ENCODE peak calls at places on chromosomes 12 and 14, in five cellular contexts. A is cardiac muscle cell, F is suprapubic skin, G is kidney epithelial cell, K is heart left ventricle. Y is an unnamed sample.

GRCh38 chr14:46108228-46108627 is 543.4 kb downstream of the RPL10L start:
- DNase-seq in A (no peak), F (no peak), G (no peak), K (no peak), Y (no peak)

GRCh38 chr14:50961606-50962259 is 17.4 kb upstream of the PYGL start:
- DNase-seq in A (no peak), F (no peak), G (peak; percentile 69), K (no peak), Y (no peak)

GRCh38 chr14:73058923-73059311 is 583 bp downstream of the RBM25 start:
- DNase-seq in A (peak; percentile 44), F (peak; percentile 74), G (no peak), K (peak; percentile 15), Y (no peak)

GRCh38 chr14:74616996-74617700 is 5.1 kb upstream of the LTBP2 start:
- DNase-seq in A (no peak), F (no peak), G (no peak), K (no peak), Y (peak; percentile 45)

GRCh38 chr12:132194056-132194455 is 49.8 kb downstream of the NOC4L start:
- DNase-seq in A (no peak), F (no peak), G (no peak), K (no peak), Y (no peak)

GRCh38 chr12:108611884-108612415 is 14.1 kb upstream of the TMEM119 start:
- DNase-seq in A (no peak), F (no peak), G (peak; percentile 90), K (no peak), Y (peak; percentile 50)

GRCh38 chr14:32991706-32992105 is 53.0 kb downstream of the NPAS3 start:
- DNase-seq in A (no peak), F (no peak), G (no peak), K (no peak), Y (no peak)

GRCh38 chr14:61080591-61081010 is 99.6 kb downstream of the SLC38A6 start:
- DNase-seq in A (no peak), F (no peak), G (no peak), K (peak; percentile 23), Y (no peak)

GRCh38 chr12:77594386-77594785 is 236.3 kb upstream of the NAV3 start:
- DNase-seq in A (no peak), F (no peak), G (no peak), K (no peak), Y (no peak)

GRCh38 chr14:87955501-87955900 is 37.5 kb downstream of the GALC start:
- DNase-seq in A (no peak), F (no peak), G (no peak), K (no peak), Y (no peak)

GRCh38 chr14:51490205-51490604 is 161.5 kb upstream of the FRMD6 start:
- DNase-seq in A (no peak), F (no peak), G (no peak), K (no peak), Y (no peak)

GRCh38 chr14:69692542-69693053 is 74.3 kb upstream of the SRSF5 start:
- DNase-seq in A (no peak), F (no peak), G (no peak), K (no peak), Y (no peak)

GRCh38 chr12:67633708-67634107 is 14.8 kb upstream of the DYRK2 start:
- DNase-seq in A (no peak), F (no peak), G (no peak), K (no peak), Y (peak; percentile 57)

GRCh38 chr12:78764913-78765312 is 99.7 kb upstream of the SYT1 start:
- DNase-seq in A (no peak), F (no peak), G (no peak), K (no peak), Y (no peak)

GRCh38 chr14:65251213-65251612 is 148.9 kb upstream of the MAX start:
- DNase-seq in A (no peak), F (no peak), G (no peak), K (no peak), Y (no peak)

GRCh38 chr12:46212108-46212982 is 56.5 kb downstream of the SLC38A1 start:
- DNase-seq in A (no peak), F (no peak), G (no peak), K (no peak), Y (no peak)

GRCh38 chr12:46209165-46209564 is 59.7 kb downstream of the SLC38A1 start:
- DNase-seq in A (no peak), F (no peak), G (no peak), K (no peak), Y (no peak)

GRCh38 chr12:46208370-46208769 is 60.5 kb downstream of the SLC38A1 start:
- DNase-seq in A (no peak), F (no peak), G (no peak), K (no peak), Y (no peak)

GRCh38 chr12:46209914-46210834 is 58.7 kb downstream of the SLC38A1 start:
- DNase-seq in A (peak; percentile 37), F (no peak), G (no peak), K (peak; percentile 24), Y (peak; percentile 80)

GRCh38 chr12:46210835-46211439 is 57.9 kb downstream of the SLC38A1 start:
- DNase-seq in A (no peak), F (no peak), G (no peak), K (no peak), Y (no peak)
- H3K36me3 ChIP-seq in A (peaks cover 5% of the 10 kb centered on the region), F (no peaks in the 10 kb centered on the region), G (no peaks in the 10 kb centered on the region), K (no peaks in the 10 kb centered on the region), Y (peaks cover 8% of the 10 kb centered on the region)

DNA sequence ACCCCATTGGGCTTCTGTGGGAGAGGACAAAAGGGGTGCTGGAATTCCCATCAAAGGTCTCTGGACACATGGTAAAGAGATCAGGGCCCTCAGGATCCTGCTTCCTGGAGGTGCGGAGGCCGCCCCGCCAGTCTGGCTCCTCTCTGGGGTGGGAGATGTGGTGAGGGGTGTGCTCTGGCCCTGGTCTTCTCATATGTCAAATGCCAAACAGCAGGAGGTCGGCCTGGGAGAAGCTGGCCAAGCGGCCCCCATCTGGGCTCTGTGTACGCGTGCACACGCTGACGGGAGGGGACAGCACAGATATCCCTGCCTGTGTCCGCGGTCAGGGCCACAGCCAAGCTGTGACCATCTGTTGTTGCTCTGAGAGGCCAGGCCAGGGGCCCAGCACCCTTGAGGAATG is 14.1 kb downstream of the FIGNL2 start:
- DNase-seq in A (no peak), F (no peak), G (no peak), K (no peak), Y (no peak)
- H3K27me3 ChIP-seq in A (no peaks in the 10 kb centered on the region), F (peaks cover 24% of the 10 kb centered on the region), G (no peaks in the 10 kb centered on the region), K (peaks cover 17% of the 10 kb centered on the region), Y (peaks cover 55% of the 10 kb centered on the region)

GRCh38 chr12:15815730-15816129 is 26.5 kb upstream of the EPS8 start:
- DNase-seq in A (no peak), F (no peak), G (no peak), K (no peak), Y (no peak)

GRCh38 chr12:15823360-15824128 is 34.4 kb upstream of the EPS8 start:
- DNase-seq in A (no peak), F (no peak), G (no peak), K (no peak), Y (no peak)

GRCh38 chr12:15819644-15820437 is 30.7 kb upstream of the EPS8 start:
- DNase-seq in A (no peak), F (no peak), G (no peak), K (no peak), Y (no peak)

GRCh38 chr12:15818418-15818817 is 29.2 kb upstream of the EPS8 start:
- DNase-seq in A (no peak), F (no peak), G (no peak), K (no peak), Y (no peak)
- TF ChIP-seq CTCF in A (no peak), F (no peak), G (no peak), K (no peak), Y (no peak)

GRCh38 chr14:23068792-23069412 is 11.6 kb upstream of the CDH24 start:
- DNase-seq in A (peak; percentile 91), F (no peak), G (peak; percentile 70), K (peak; percentile 79), Y (peak; percentile 70)

GRCh38 chr14:23069413-23069806 is 12.1 kb upstream of the CDH24 start:
- DNase-seq in A (no peak), F (no peak), G (no peak), K (no peak), Y (no peak)

GRCh38 chr14:23071975-23072539 is 14.7 kb upstream of the CDH24 start:
- DNase-seq in A (peak; percentile 74), F (no peak), G (no peak), K (no peak), Y (no peak)

GRCh38 chr14:23070262-23071129 is 13.2 kb upstream of the CDH24 start:
- DNase-seq in A (peak; percentile 19), F (no peak), G (no peak), K (no peak), Y (no peak)

DNA sequence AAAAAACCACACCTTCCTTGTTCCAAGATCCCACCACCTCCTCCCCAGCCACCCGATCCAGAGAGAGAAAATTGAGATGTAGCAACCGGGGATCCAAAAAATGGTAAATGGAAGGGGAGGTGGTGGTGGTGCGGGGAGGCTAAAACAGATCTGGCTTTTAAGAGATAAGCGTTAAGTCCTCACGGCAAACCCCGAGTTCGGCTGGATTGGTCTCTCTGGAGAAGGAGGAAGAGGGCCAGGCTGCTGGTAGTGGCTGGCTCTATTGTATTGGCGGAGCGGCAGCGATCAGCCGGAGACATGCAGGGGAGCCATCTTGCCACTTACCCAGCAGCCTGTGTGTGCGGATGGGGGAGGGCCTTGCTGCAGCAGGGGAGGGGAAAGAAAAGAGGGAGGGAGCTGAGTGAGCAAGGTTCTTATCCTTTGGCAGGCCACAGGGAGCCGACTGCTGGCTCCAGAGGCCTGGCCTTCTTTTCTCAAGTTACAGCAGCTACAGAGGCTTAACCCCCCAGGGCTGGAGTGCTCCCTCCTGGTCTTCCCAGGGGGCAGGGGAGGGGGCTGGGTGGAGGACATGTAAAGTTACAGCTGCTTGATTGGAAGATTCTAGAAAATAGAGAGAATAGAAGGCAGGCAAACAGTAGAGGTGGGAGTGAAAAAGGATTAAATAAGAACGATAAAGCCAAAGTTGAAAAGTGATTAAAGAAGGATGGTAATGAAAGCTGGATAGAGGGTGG is 14.1 kb upstream of the CDH24 start:
- DNase-seq in A (peak; percentile 93), F (peak; percentile 89), G (peak; percentile 82), K (peak; percentile 87), Y (peak; percentile 90)
- H3K36me3 ChIP-seq in A (peaks cover 34% of the 10 kb centered on the region), F (peaks cover 59% of the 10 kb centered on the region), G (peaks cover 11% of the 10 kb centered on the region), K (peaks cover 65% of the 10 kb centered on the region), Y (no peaks in the 10 kb centered on the region)

DNA sequence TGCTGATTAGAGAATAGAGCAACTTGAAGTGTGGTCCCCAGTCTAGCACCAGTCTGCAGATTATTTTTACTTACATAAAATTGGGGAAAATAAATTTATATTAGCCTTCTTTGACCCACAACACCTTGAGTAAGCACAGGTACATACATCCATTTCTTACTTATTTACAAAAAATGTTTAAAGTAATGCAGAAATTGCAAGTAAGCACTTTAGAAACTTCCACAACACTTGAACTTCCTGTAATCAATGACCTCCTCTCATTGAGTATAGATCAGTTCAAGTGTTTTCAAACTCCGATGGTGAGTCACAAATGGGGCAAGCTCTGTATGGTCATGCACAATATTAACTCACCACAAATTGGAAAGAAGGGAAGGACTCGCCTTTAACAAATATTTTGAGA is 83.3 kb downstream of the KIF21A start:
- DNase-seq in A (no peak), F (no peak), G (no peak), K (no peak), Y (no peak)
- H3K27me3 ChIP-seq in A (no peaks in the 10 kb centered on the region), F (no peaks in the 10 kb centered on the region), G (no peaks in the 10 kb centered on the region), K (no peaks in the 10 kb centered on the region), Y (no peaks in the 10 kb centered on the region)

Y was measured in left lung.